ENCODE peak calls at places on chromosome 16, in six cellular contexts. One of them, this sample, is unnamed.

GRCh38 chr16:84610385-84610784 is 7.5 kb downstream of the COTL1 start:
- DNase-seq in HCT116: no peak
- DNase-seq in hepatocyte: no peak
- DNase-seq in SK-N-SH: no peak
- DNase-seq in GM23338: no peak
- DNase-seq in mammary epithelial cell: no peak
- DNase-seq in this sample: no peak

GRCh38 chr16:20740901-20741491 is 622 bp downstream of the THUMPD1 start:
- DNase-seq in HCT116: peak; percentile 40
- DNase-seq in hepatocyte: peak; percentile 94
- DNase-seq in SK-N-SH: peak; percentile 91
- DNase-seq in GM23338: peak; percentile 87
- DNase-seq in mammary epithelial cell: peak; percentile 68
- DNase-seq in this sample: peak; percentile 88

GRCh38 chr16:7744546-7745294 is 412.1 kb downstream of the RBFOX1 start:
- DNase-seq in HCT116: no peak
- DNase-seq in hepatocyte: no peak
- DNase-seq in SK-N-SH: no peak
- DNase-seq in GM23338: no peak
- DNase-seq in mammary epithelial cell: no peak
- DNase-seq in this sample: no peak

GRCh38 chr16:81275795-81276194 is 37.3 kb downstream of the BCO1 start:
- DNase-seq in HCT116: no peak
- DNase-seq in hepatocyte: peak; percentile 45
- DNase-seq in SK-N-SH: no peak
- DNase-seq in GM23338: no peak
- DNase-seq in mammary epithelial cell: no peak
- DNase-seq in this sample: no peak

GRCh38 chr16:6047325-6047724 is 949.7 kb upstream of the EEF2KMT start:
- DNase-seq in HCT116: no peak
- DNase-seq in hepatocyte: no peak
- DNase-seq in SK-N-SH: no peak
- DNase-seq in GM23338: no peak
- DNase-seq in mammary epithelial cell: no peak
- DNase-seq in this sample: no peak

GRCh38 chr16:57016831-57017230 is 27.5 kb downstream of the NLRC5 start:
- DNase-seq in HCT116: no peak
- DNase-seq in hepatocyte: no peak
- DNase-seq in SK-N-SH: no peak
- DNase-seq in GM23338: no peak
- DNase-seq in mammary epithelial cell: no peak
- DNase-seq in this sample: no peak

GRCh38 chr16:19479302-19479721 is 42.6 kb downstream of the GDE1 start:
- DNase-seq in HCT116: no peak
- DNase-seq in hepatocyte: no peak
- DNase-seq in SK-N-SH: no peak
- DNase-seq in GM23338: peak; percentile 36
- DNase-seq in mammary epithelial cell: no peak
- DNase-seq in this sample: no peak

GRCh38 chr16:2586901-2587480 is 49.2 kb downstream of the PDPK1 start:
- DNase-seq in HCT116: no peak
- DNase-seq in hepatocyte: no peak
- DNase-seq in SK-N-SH: no peak
- DNase-seq in GM23338: no peak
- DNase-seq in mammary epithelial cell: no peak
- DNase-seq in this sample: no peak

GRCh38 chr16:2148714-2149629 is 547 bp downstream of the RAB26 start:
- DNase-seq in HCT116: no peak
- DNase-seq in hepatocyte: peak; percentile 74
- DNase-seq in SK-N-SH: peak; percentile 61
- DNase-seq in GM23338: peak; percentile 58
- DNase-seq in mammary epithelial cell: peak; percentile 48
- DNase-seq in this sample: peak; percentile 54

GRCh38 chr16:3007957-3008748 is 4.6 kb upstream of the CLDN9 start:
- DNase-seq in HCT116: no peak
- DNase-seq in hepatocyte: peak; percentile 76
- DNase-seq in SK-N-SH: no peak
- DNase-seq in GM23338: peak; percentile 99
- DNase-seq in mammary epithelial cell: no peak
- DNase-seq in this sample: peak; percentile 23

GRCh38 chr16:14475370-14476139 is 154.5 kb downstream of the PARN start:
- DNase-seq in HCT116: no peak
- DNase-seq in hepatocyte: peak; percentile 60
- DNase-seq in SK-N-SH: no peak
- DNase-seq in GM23338: no peak
- DNase-seq in mammary epithelial cell: no peak
- DNase-seq in this sample: no peak

GRCh38 chr16:11949527-11949926 is 7.7 kb upstream of the NPIPB2 start:
- DNase-seq in HCT116: peak; percentile 28
- DNase-seq in hepatocyte: peak; percentile 68
- DNase-seq in SK-N-SH: peak; percentile 68
- DNase-seq in GM23338: peak; percentile 84
- DNase-seq in mammary epithelial cell: peak; percentile 18
- DNase-seq in this sample: peak; percentile 87

GRCh38 chr16:6616746-6617145 is 715.9 kb upstream of the RBFOX1 start:
- DNase-seq in HCT116: no peak
- DNase-seq in hepatocyte: no peak
- DNase-seq in SK-N-SH: no peak
- DNase-seq in GM23338: no peak
- DNase-seq in mammary epithelial cell: no peak
- DNase-seq in this sample: no peak

GRCh38 chr16:70804153-70804728 is 3.3 kb upstream of the VAC14 start:
- DNase-seq in HCT116: no peak
- DNase-seq in hepatocyte: no peak
- DNase-seq in SK-N-SH: no peak
- DNase-seq in GM23338: no peak
- DNase-seq in mammary epithelial cell: peak; percentile 91
- DNase-seq in this sample: no peak

GRCh38 chr16:14399397-14400284 is 230.4 kb downstream of the PARN start:
- DNase-seq in HCT116: peak; percentile 48
- DNase-seq in hepatocyte: peak; percentile 63
- DNase-seq in SK-N-SH: no peak
- DNase-seq in GM23338: peak; percentile 9
- DNase-seq in mammary epithelial cell: peak; percentile 68
- DNase-seq in this sample: no peak

GRCh38 chr16:57225978-57226377 is 19.1 kb upstream of the ARL2BP start:
- DNase-seq in HCT116: no peak
- DNase-seq in hepatocyte: no peak
- DNase-seq in SK-N-SH: no peak
- DNase-seq in GM23338: no peak
- DNase-seq in mammary epithelial cell: no peak
- DNase-seq in this sample: no peak

GRCh38 chr16:7482028-7482427 is 149.4 kb downstream of the RBFOX1 start:
- DNase-seq in HCT116: no peak
- DNase-seq in hepatocyte: no peak
- DNase-seq in SK-N-SH: no peak
- DNase-seq in GM23338: no peak
- DNase-seq in mammary epithelial cell: no peak
- DNase-seq in this sample: no peak

GRCh38 chr16:4025428-4025827 is 90.8 kb downstream of the ADCY9 start:
- DNase-seq in HCT116: no peak
- DNase-seq in hepatocyte: no peak
- DNase-seq in SK-N-SH: no peak
- DNase-seq in GM23338: no peak
- DNase-seq in mammary epithelial cell: no peak
- DNase-seq in this sample: no peak

GRCh38 chr16:13915033-13915635 is 4.8 kb upstream of the ERCC4 start:
- DNase-seq in HCT116: no peak
- DNase-seq in hepatocyte: no peak
- DNase-seq in SK-N-SH: no peak
- DNase-seq in GM23338: no peak
- DNase-seq in mammary epithelial cell: no peak
- DNase-seq in this sample: no peak

GRCh38 chr16:69328854-69329316 is 1.5 kb downstream of the PDF start:
- DNase-seq in HCT116: no peak
- DNase-seq in hepatocyte: no peak
- DNase-seq in SK-N-SH: no peak
- DNase-seq in GM23338: no peak
- DNase-seq in mammary epithelial cell: peak; percentile 62
- DNase-seq in this sample: peak; percentile 27

GRCh38 chr16:3475604-3476375 is 19.5 kb downstream of the C16orf90 start:
- DNase-seq in HCT116: no peak
- DNase-seq in hepatocyte: no peak
- DNase-seq in SK-N-SH: peak; percentile 9
- DNase-seq in GM23338: no peak
- DNase-seq in mammary epithelial cell: no peak
- DNase-seq in this sample: no peak

GRCh38 chr16:4179020-4179419 is 62.8 kb upstream of the ADCY9 start:
- DNase-seq in HCT116: peak; percentile 37
- DNase-seq in hepatocyte: peak; percentile 62
- DNase-seq in SK-N-SH: no peak
- DNase-seq in GM23338: no peak
- DNase-seq in mammary epithelial cell: peak; percentile 82
- DNase-seq in this sample: no peak

GRCh38 chr16:35215287-35215686 is 1755.9 kb downstream of the TP53TG3F start:
- DNase-seq in HCT116: no peak
- DNase-seq in hepatocyte: no peak
- DNase-seq in SK-N-SH: no peak
- DNase-seq in GM23338: no peak
- DNase-seq in mammary epithelial cell: no peak
- DNase-seq in this sample: no peak

GRCh38 chr16:4391635-4392381 is 20.2 kb downstream of the VASN start:
- DNase-seq in HCT116: no peak
- DNase-seq in hepatocyte: no peak
- DNase-seq in SK-N-SH: peak; percentile 88
- DNase-seq in GM23338: peak; percentile 82
- DNase-seq in mammary epithelial cell: no peak
- DNase-seq in this sample: no peak

GRCh38 chr16:49698416-49698815 is 157.5 kb downstream of the ZNF423 start:
- DNase-seq in HCT116: no peak
- DNase-seq in hepatocyte: no peak
- DNase-seq in SK-N-SH: peak; percentile 92
- DNase-seq in GM23338: peak; percentile 64
- DNase-seq in mammary epithelial cell: no peak
- DNase-seq in this sample: no peak

GRCh38 chr16:50680907-50681885 is at the start of gene SNX20:
- DNase-seq in HCT116: no peak
- DNase-seq in hepatocyte: no peak
- DNase-seq in SK-N-SH: no peak
- DNase-seq in GM23338: no peak
- DNase-seq in mammary epithelial cell: no peak
- DNase-seq in this sample: peak; percentile 66

GRCh38 chr16:75092777-75093176 is 23.8 kb downstream of the LDHD start:
- DNase-seq in HCT116: no peak
- DNase-seq in hepatocyte: no peak
- DNase-seq in SK-N-SH: no peak
- DNase-seq in GM23338: peak; percentile 63
- DNase-seq in mammary epithelial cell: no peak
- DNase-seq in this sample: no peak
- TF ChIP-seq CTCF in HCT116: no peak
- TF ChIP-seq CTCF in hepatocyte: no peak
- TF ChIP-seq CTCF in SK-N-SH: no peak
- TF ChIP-seq CTCF in GM23338: no peak
- TF ChIP-seq CTCF in mammary epithelial cell: no peak
- TF ChIP-seq CTCF in this sample: no peak

DNA sequence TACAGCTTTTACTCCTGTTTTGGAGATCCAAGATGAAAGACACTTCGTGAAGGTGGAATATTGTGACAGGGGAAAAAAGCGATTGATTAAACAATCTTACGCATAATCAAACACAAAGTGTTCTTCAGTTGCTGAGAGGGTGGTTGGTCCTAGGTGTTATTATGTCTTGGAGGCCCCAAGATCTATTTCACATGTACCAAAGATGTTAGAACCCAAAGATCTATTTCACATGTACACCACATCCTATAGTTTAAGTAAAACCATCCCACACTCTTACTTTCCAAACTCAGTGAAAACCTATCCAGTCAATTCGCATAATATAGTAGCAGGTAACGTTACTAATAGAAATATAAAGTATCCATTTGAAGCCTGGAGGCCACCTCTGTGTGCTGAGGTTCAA is 242.6 kb upstream of the MAF start:
- DNase-seq in HCT116: no peak
- DNase-seq in hepatocyte: no peak
- DNase-seq in SK-N-SH: no peak
- DNase-seq in GM23338: no peak
- DNase-seq in mammary epithelial cell: no peak
- DNase-seq in this sample: no peak
- H3K27ac ChIP-seq in HCT116: no peak overlapping the region
- H3K27ac ChIP-seq in hepatocyte: no peak overlapping the region
- H3K27ac ChIP-seq in SK-N-SH: no peak overlapping the region
- H3K27ac ChIP-seq in GM23338: no peak overlapping the region
- H3K27ac ChIP-seq in mammary epithelial cell: no peak overlapping the region
- H3K27ac ChIP-seq in this sample: no peak overlapping the region

DNA sequence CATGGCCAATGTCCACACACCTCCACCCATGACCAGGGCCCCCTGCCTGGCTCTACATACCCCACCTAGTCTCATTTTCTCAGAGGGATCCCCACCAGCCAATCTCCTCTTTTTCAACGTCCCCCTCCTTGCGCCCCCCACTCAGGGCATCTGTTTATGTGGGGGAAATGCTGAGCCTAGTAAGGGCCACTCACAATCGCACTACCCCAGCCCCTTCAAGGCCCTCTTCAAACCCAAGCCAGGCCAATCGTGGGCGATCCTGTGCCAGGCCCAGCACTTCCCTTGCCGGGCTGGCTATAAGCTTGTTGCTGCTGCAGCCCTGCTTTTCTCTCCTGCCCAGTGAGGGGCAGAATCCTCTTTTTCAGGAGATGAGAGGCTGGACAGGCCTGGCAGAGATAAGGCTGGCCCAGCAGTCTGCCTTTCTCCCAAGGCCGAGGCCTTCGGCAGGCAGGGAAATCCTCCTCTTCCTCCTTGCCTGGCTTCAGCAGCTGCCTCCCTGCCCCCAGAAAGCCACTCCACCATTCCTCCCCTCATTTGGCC is 16.1 kb downstream of the HSD11B2 start:
- DNase-seq in HCT116: no peak
- DNase-seq in hepatocyte: no peak
- DNase-seq in SK-N-SH: no peak
- DNase-seq in GM23338: no peak
- DNase-seq in mammary epithelial cell: no peak
- DNase-seq in this sample: no peak
- H3K4me2 ChIP-seq in HCT116: no peak overlapping the region
- H3K4me2 ChIP-seq in hepatocyte: peak overlapping the region; percentile 33
- H3K4me2 ChIP-seq in SK-N-SH: no peak overlapping the region
- H3K4me2 ChIP-seq in GM23338: no peak overlapping the region
- H3K4me2 ChIP-seq in mammary epithelial cell: no peak overlapping the region
- H3K4me2 ChIP-seq in this sample: no peak overlapping the region

DNA sequence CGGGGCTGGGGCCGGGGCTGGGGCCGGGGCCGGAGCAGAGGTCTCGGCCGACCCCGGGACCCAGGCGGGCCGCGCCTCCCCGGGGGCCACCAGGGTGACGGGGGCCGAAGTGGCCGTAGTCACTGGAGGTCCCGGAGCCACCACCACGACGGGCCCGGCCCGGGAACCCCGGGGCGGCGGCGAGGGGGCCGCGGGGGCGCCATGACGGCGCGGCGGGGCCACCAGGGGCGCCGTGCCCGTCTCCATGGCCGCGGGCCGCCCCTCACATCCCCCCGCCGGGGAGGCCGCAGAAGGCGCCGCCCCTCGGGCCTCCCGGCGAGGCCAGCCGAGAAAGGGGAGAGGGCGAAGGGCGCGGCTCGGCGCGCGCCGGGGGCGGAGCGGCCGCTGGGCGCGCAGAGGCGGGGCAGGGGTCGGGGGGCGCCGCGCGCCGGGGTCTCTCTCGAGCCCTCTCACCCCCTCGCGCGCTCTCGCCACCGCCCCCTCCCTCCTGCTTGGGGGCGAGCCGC is 303 bp downstream of the TBC1D10B start:
- DNase-seq in HCT116: no peak
- DNase-seq in hepatocyte: no peak
- DNase-seq in SK-N-SH: no peak
- DNase-seq in GM23338: no peak
- DNase-seq in mammary epithelial cell: no peak
- DNase-seq in this sample: no peak
- TF ChIP-seq CTCF in HCT116: no peak
- TF ChIP-seq CTCF in hepatocyte: no peak
- TF ChIP-seq CTCF in SK-N-SH: peak; percentile 10
- TF ChIP-seq CTCF in GM23338: no peak
- TF ChIP-seq CTCF in mammary epithelial cell: no peak
- TF ChIP-seq CTCF in this sample: peak; percentile 22